ENCODE peak calls at places on chromosome 14, in eight cellular contexts. W, C, J, G, R, Z, F and Y are unnamed samples.

GRCh38 chr14:28821993-28822392 is 55.4 kb downstream of the FOXG1 start:
- DNase-seq in W (no peak), C (no peak), J (no peak), G (no peak), R (no peak), Z (no peak), F (no peak), Y (no peak)

GRCh38 chr14:59852350-59852749 is 18.2 kb downstream of the RTN1 start:
- DNase-seq in W (no peak), C (no peak), J (no peak), G (no peak), R (no peak), Z (no peak), F (no peak), Y (no peak)

GRCh38 chr14:99513183-99513694 is 32.0 kb downstream of the CCNK start:
- DNase-seq in W (no peak), C (peak), J (no peak), G (no peak), R (no peak), Z (no peak), F (peak), Y (no peak)

GRCh38 chr14:67620217-67620789 is 583 bp downstream of the ARG2 start:
- DNase-seq in W (peak), C (no peak), J (no peak), G (no peak), R (peak), Z (no peak), F (peak), Y (no peak)

GRCh38 chr14:72256055-72256454 is 323.8 kb downstream of the RGS6 start:
- DNase-seq in W (no peak), C (no peak), J (no peak), G (no peak), R (no peak), Z (no peak), F (no peak), Y (no peak)

GRCh38 chr14:72498646-72499045 is 395.3 kb downstream of the DPF3 start:
- DNase-seq in W (no peak), C (no peak), J (no peak), G (no peak), R (no peak), Z (no peak), F (no peak), Y (no peak)

GRCh38 chr14:49427117-49427516 is 159.1 kb downstream of the RPS29 start:
- DNase-seq in W (no peak), C (no peak), J (no peak), G (no peak), R (no peak), Z (no peak), F (no peak), Y (no peak)

GRCh38 chr14:104420990-104421389 is 158.6 kb upstream of the C14orf180 start:
- DNase-seq in W (peak), C (peak), J (no peak), G (no peak), R (no peak), Z (no peak), F (no peak), Y (no peak)

GRCh38 chr14:24388474-24389179 is 10.2 kb upstream of the NYNRIN start:
- DNase-seq in W (no peak), C (no peak), J (peak), G (no peak), R (no peak), Z (no peak), F (no peak), Y (no peak)

GRCh38 chr14:50784683-50785505 is 46.1 kb downstream of the NIN start:
- DNase-seq in W (no peak), C (no peak), J (no peak), G (no peak), R (no peak), Z (no peak), F (no peak), Y (no peak)

GRCh38 chr14:92439551-92440344 is 73.8 kb upstream of the RIN3 start:
- DNase-seq in W (no peak), C (no peak), J (no peak), G (no peak), R (no peak), Z (no peak), F (no peak), Y (no peak)

GRCh38 chr14:77738559-77739250 is 22.3 kb downstream of the SNW1 start:
- DNase-seq in W (no peak), C (no peak), J (peak), G (no peak), R (peak), Z (no peak), F (no peak), Y (no peak)

GRCh38 chr14:75429562-75429961 is 1.7 kb downstream of the JDP2 start:
- DNase-seq in W (no peak), C (no peak), J (no peak), G (no peak), R (no peak), Z (no peak), F (no peak), Y (no peak)

GRCh38 chr14:71703477-71703876 is 228.8 kb upstream of the RGS6 start:
- DNase-seq in W (no peak), C (no peak), J (peak), G (no peak), R (peak), Z (no peak), F (no peak), Y (no peak)

GRCh38 chr14:22850944-22851790 is 14.8 kb downstream of the MMP14 start:
- DNase-seq in W (peak), C (peak), J (peak), G (no peak), R (peak), Z (peak), F (peak), Y (no peak)

GRCh38 chr14:38207342-38207741 is 362 bp upstream of the SSTR1 start:
- DNase-seq in W (no peak), C (no peak), J (peak), G (no peak), R (no peak), Z (no peak), F (no peak), Y (no peak)

GRCh38 chr14:50320279-50320678 is 8.2 kb downstream of the DMAC2L start:
- DNase-seq in W (no peak), C (no peak), J (peak), G (no peak), R (peak), Z (no peak), F (no peak), Y (no peak)

GRCh38 chr14:68784995-68785816 is 7.7 kb downstream of the ZFP36L1 start:
- DNase-seq in W (peak), C (peak), J (peak), G (no peak), R (peak), Z (no peak), F (peak), Y (no peak)

DNA sequence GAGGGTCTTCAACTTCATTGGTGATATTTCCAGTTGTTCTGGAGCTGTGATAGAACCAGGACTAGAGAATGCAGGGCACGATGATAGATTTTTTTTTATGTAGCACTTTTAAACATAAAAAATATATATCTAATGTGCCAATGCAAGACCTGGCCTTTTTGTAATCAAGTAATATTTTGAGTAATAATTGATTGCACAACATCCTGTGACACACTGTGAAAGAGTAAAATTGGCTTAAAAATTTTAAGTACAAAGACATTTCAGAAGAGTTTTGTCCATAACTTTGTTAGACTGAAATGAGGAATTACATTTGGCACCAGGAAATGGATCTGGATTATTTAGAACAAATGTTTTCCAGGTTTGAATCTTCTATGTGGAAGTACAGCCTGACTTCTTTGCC is 22.1 kb downstream of the PRKCH start:
- DNase-seq in W (no peak), C (no peak), J (peak), G (no peak), R (no peak), Z (no peak), F (no peak), Y (no peak)
- H3K4me3 ChIP-seq in W (no peak), C (no peak), J (no peak), G (peak), R (no peak), Z (no peak), F (no peak), Y (no peak)

GRCh38 chr14:62015945-62016344 is 253.7 kb downstream of the SNAPC1 start:
- DNase-seq in W (no peak), C (no peak), J (peak), G (no peak), R (peak), Z (no peak), F (no peak), Y (no peak)
- H3K4me3 ChIP-seq in W (no peak), C (no peak), J (no peak), G (no peak), R (no peak), Z (no peak), F (no peak), Y (no peak)

GRCh38 chr14:42869681-42870080 is 1263.0 kb downstream of the LRFN5 start:
- DNase-seq in W (no peak), C (no peak), J (no peak), G (no peak), R (peak), Z (no peak), F (no peak), Y (no peak)

DNA sequence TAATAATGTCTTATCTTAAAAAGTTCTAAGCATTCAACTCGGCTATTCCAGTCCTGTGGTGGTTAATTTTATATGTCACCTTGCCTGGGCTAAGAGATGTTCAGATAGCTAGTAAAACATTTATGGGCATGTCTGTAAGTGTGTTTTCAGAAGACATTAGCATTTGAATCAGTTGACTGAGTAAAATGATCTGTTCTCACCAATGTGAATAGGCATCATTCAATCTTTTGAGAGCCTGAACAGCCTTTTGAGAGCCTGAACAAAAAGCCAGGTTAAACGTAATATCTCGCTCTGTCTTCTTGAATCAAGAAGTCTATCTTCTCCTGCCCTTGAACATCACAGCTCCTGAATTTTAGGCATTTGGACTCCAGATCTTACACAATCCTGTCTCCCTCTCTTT is 1266.1 kb downstream of the LRFN5 start:
- DNase-seq in W (no peak), C (no peak), J (no peak), G (no peak), R (no peak), Z (no peak), F (no peak), Y (no peak)
- H3K4me3 ChIP-seq in W (no peak), C (no peak), J (no peak), G (no peak), R (no peak), Z (no peak), F (no peak), Y (no peak)

GRCh38 chr14:101567252-101567651 is 6.0 kb downstream of the DIO3 start:
- DNase-seq in W (no peak), C (no peak), J (no peak), G (no peak), R (no peak), Z (peak), F (no peak), Y (no peak)
- H3K4me3 ChIP-seq in W (no peak), C (no peak), J (no peak), G (no peak), R (no peak), Z (no peak), F (no peak), Y (no peak)

DNA sequence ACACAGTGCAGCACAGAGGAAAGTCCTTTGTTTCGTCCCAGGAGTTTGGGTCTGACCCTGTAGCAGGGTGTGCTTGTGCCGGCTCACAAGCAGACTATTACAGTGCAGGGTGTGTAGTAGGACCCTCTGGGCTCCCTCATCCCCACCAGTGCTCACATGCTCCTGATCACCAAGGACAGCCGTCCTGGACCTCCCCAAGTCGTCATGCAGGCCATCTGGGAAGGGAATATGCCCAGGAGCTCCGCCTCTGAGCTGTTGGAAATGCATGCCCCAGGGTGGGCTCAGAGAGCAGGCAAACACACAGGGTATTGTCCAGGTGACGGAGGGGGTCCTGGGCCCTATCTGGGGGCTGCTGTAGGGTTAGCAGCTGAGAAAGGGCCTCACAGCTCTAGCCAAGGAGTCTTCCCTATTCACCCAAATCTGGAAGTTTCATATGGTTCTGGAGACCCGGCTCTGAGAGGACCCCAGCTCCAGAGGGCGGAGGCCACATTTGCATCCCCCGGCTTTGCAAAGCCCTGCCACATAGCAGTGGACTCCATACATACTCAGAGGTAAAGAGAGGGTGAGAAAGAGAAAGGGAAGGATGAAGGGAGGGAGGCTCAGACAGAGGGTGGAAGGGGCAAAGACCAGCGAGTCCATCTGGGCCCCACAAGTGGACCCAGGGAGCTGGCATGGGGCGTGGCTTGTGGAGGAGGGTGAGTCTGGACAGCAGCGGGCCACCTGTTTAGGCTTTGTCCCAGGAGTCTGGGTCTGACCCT is 53.5 kb upstream of the PPP2R5C start:
- DNase-seq in W (no peak), C (peak), J (no peak), G (no peak), R (no peak), Z (no peak), F (peak), Y (no peak)
- H3K4me3 ChIP-seq in W (no peak), C (no peak), J (no peak), G (no peak), R (no peak), Z (no peak), F (no peak), Y (no peak)

DNA sequence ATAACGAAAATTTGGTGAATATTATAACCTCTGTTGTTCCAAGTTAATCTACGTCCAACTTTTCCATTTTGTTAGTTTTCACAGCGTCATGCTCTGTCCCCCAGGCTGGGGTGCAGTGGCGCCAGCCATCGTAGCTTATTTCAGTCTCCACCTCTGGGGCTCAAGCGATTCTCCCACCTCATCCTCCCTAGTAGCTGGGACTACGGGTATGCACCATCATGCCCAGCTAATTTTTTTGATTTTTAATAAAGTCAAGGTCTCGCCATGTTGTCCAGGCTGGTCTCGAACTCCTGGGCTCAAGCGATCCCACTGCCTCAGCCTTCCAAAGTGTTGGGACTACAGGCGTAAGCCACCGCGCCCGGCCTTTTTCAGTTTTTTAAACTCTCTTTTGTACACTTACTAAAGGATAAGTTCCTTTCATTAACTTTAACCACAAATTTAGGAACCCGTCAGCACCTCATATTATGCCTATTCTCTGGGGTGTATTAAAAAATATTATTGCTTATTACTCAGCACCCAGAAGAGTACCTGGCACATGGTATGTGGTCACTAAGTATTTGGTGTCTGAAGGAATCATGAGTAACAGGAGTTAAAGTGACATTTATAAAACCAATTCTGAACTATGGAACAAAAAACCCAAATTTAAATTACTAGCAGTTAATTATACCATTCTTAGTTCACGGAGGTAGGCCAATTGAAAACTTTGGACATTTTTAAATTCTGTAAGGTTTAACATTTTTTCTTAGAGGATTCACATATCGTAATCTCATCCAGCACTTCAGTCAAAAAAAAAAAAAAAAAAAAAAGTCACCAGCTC is 925 bp upstream of the MIPOL1 start:
- DNase-seq in W (no peak), C (no peak), J (no peak), G (no peak), R (no peak), Z (no peak), F (no peak), Y (no peak)
- H3K4me3 ChIP-seq in W (peak), C (peak), J (peak), G (no peak), R (peak), Z (peak), F (no peak), Y (no peak)

DNA sequence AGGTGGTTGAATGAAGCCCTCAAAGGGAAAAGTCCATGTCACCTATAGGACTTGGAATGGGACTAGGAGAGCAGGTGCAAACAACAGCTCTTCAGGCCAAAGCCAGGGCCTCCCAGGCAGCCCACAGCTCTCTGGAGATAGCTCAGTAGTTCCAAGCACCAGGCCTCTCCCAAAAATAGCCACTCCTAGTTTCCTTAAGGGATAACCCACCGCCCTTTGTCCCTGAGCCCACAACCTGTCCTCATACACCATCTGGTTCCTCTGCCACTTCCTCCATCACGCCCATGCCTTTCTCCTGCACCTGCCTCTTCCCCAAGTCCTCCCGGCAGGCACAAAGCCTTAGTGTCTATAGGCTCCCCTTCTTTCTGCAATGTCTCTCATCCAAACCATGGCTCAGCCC is 2.1 kb downstream of the RAB15 start:
- DNase-seq in W (peak), C (no peak), J (no peak), G (no peak), R (no peak), Z (no peak), F (no peak), Y (no peak)
- H3K4me3 ChIP-seq in W (no peak), C (no peak), J (no peak), G (no peak), R (no peak), Z (no peak), F (no peak), Y (no peak)